ENCODE peak calls at places on chromosome 2, in five cellular contexts. V is astrocyte of the spinal cord, Q is endothelial cell, P is ascending aorta, Y is vagina. L is an unnamed sample.

GRCh38 chr2:85564144-85564563 is 2.9 kb upstream of the GGCX start:
- DNase-seq in V (no peak), Q (no peak), P (no peak), Y (no peak), L (no peak)

GRCh38 chr2:235005603-235006259 is 53.9 kb downstream of the SH3BP4 start:
- DNase-seq in V (peak; percentile 71), Q (peak; percentile 65), P (no peak), Y (no peak), L (no peak)

GRCh38 chr2:47572136-47572535 is 169.2 kb downstream of the MSH2 start:
- DNase-seq in V (no peak), Q (no peak), P (no peak), Y (no peak), L (no peak)

GRCh38 chr2:88739985-88740600 is 48.6 kb downstream of the RPIA start:
- DNase-seq in V (peak; percentile 73), Q (peak; percentile 83), P (peak; percentile 75), Y (no peak), L (no peak)

GRCh38 chr2:17124575-17125318 is 393.5 kb downstream of the RAD51AP2 start:
- DNase-seq in V (no peak), Q (no peak), P (no peak), Y (no peak), L (no peak)

GRCh38 chr2:101967826-101968498 is 23.8 kb upstream of the IL1R2 start:
- DNase-seq in V (no peak), Q (no peak), P (peak; percentile 57), Y (no peak), L (no peak)

GRCh38 chr2:190947139-190947538 is 66.5 kb downstream of the GLS start:
- DNase-seq in V (peak; percentile 31), Q (no peak), P (no peak), Y (no peak), L (no peak)

GRCh38 chr2:9247177-9247576 is 40.6 kb downstream of the ASAP2 start:
- DNase-seq in V (no peak), Q (no peak), P (no peak), Y (no peak), L (no peak)

GRCh38 chr2:174615951-174616436 is 18.4 kb upstream of the WIPF1 start:
- DNase-seq in V (peak; percentile 85), Q (no peak), P (no peak), Y (no peak), L (no peak)

GRCh38 chr2:52537588-52537987 is 1230.0 kb upstream of the CHAC2 start:
- DNase-seq in V (no peak), Q (no peak), P (no peak), Y (no peak), L (no peak)

GRCh38 chr2:60461421-60462108 is 91.9 kb downstream of the BCL11A start:
- DNase-seq in V (no peak), Q (no peak), P (peak; percentile 56), Y (peak; percentile 42), L (no peak)

GRCh38 chr2:46615555-46616487 is 136.5 kb downstream of the TMEM247 start:
- DNase-seq in V (peak; percentile 20), Q (peak; percentile 14), P (no peak), Y (peak; percentile 86), L (no peak)

GRCh38 chr2:54728669-54729120 is 5.2 kb downstream of the EML6 start:
- DNase-seq in V (peak; percentile 84), Q (no peak), P (no peak), Y (no peak), L (no peak)

GRCh38 chr2:79630060-79630459 is 117.2 kb downstream of the CTNNA2 start:
- DNase-seq in V (peak; percentile 30), Q (no peak), P (no peak), Y (no peak), L (no peak)

GRCh38 chr2:138213079-138213478 is 248.8 kb downstream of the HNMT start:
- DNase-seq in V (no peak), Q (no peak), P (no peak), Y (no peak), L (no peak)

GRCh38 chr2:215136669-215137328 is 1.6 kb downstream of the ABCA12 start:
- DNase-seq in V (peak; percentile 19), Q (no peak), P (no peak), Y (no peak), L (no peak)

GRCh38 chr2:74471332-74472065 is 981 bp downstream of the MRPL53 start:
- DNase-seq in V (no peak), Q (no peak), P (no peak), Y (no peak), L (no peak)

GRCh38 chr2:2974982-2975381 is 402.6 kb downstream of the EIPR1 start:
- DNase-seq in V (no peak), Q (no peak), P (no peak), Y (no peak), L (no peak)

GRCh38 chr2:39264733-39265132 is 21.0 kb upstream of the CDKL4 start:
- DNase-seq in V (no peak), Q (no peak), P (no peak), Y (no peak), L (no peak)

GRCh38 chr2:127275356-127275755 is 18.6 kb downstream of the ERCC3 start:
- DNase-seq in V (no peak), Q (no peak), P (no peak), Y (no peak), L (no peak)

GRCh38 chr2:133553251-133553650 is 15.0 kb downstream of the NCKAP5 start:
- DNase-seq in V (no peak), Q (no peak), P (no peak), Y (no peak), L (no peak)

GRCh38 chr2:73174244-73174643 is 28.1 kb upstream of the NOTO start:
- DNase-seq in V (no peak), Q (no peak), P (no peak), Y (no peak), L (no peak)

GRCh38 chr2:207239754-207240494 is 74.2 kb upstream of the KLF7 start:
- DNase-seq in V (peak; percentile 81), Q (no peak), P (no peak), Y (no peak), L (no peak)

GRCh38 chr2:204550738-204551137 is 5.5 kb downstream of the PARD3B start:
- DNase-seq in V (peak; percentile 62), Q (no peak), P (no peak), Y (no peak), L (no peak)

GRCh38 chr2:102268529-102269524 is 42.5 kb upstream of the IL1RL1 start:
- DNase-seq in V (peak; percentile 49), Q (no peak), P (no peak), Y (no peak), L (no peak)

GRCh38 chr2:118224144-118224887 is 136.0 kb downstream of the INSIG2 start:
- DNase-seq in V (peak; percentile 26), Q (peak; percentile 48), P (no peak), Y (no peak), L (no peak)

GRCh38 chr2:168211664-168212163 is 35.7 kb downstream of the STK39 start:
- DNase-seq in V (no peak), Q (no peak), P (no peak), Y (no peak), L (no peak)

GRCh38 chr2:130372055-130372832 is 16.4 kb downstream of the PTPN18 start:
- DNase-seq in V (peak; percentile 79), Q (peak; percentile 86), P (peak; percentile 94), Y (no peak), L (peak; percentile 30)

GRCh38 chr2:70747284-70747683 is 20.7 kb downstream of the ADD2 start:
- DNase-seq in V (no peak), Q (no peak), P (no peak), Y (no peak), L (no peak)

GRCh38 chr2:49288902-49289680 is 134.8 kb upstream of the FSHR start:
- DNase-seq in V (peak; percentile 22), Q (no peak), P (no peak), Y (no peak), L (no peak)

DNA sequence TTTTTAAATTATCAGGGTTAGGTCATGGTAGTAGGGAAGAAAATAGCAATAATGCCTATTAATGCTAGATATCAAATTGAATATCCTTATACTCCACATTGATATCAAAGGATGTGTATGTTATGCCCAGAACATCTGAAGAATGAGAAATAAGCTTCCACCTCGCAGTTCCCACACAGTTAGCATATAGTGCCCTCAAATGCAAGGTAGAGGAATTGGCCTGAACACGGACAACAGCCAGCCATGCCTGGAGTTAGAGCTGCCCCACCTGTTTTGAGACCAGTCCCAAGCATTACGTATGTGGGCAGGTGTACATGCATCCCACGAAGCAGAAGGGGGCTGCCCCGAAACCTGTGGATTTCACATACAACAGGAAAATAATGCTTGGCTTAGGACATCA is 79.6 kb downstream of the SUMO1 start:
- DNase-seq in V (peak; percentile 37), Q (no peak), P (no peak), Y (no peak), L (no peak)
- TF ChIP-seq CTCF in V (peak; percentile 60), Q (no peak), P (no peak), Y (no peak), L (no peak)

GRCh38 chr2:184596819-184597411 is 1.4 kb upstream of the ZNF804A start:
- DNase-seq in V (peak; percentile 73), Q (no peak), P (no peak), Y (no peak), L (no peak)
- TF ChIP-seq CTCF in V (peak; percentile 29), Q (no peak), P (no peak), Y (no peak), L (no peak)

DNA sequence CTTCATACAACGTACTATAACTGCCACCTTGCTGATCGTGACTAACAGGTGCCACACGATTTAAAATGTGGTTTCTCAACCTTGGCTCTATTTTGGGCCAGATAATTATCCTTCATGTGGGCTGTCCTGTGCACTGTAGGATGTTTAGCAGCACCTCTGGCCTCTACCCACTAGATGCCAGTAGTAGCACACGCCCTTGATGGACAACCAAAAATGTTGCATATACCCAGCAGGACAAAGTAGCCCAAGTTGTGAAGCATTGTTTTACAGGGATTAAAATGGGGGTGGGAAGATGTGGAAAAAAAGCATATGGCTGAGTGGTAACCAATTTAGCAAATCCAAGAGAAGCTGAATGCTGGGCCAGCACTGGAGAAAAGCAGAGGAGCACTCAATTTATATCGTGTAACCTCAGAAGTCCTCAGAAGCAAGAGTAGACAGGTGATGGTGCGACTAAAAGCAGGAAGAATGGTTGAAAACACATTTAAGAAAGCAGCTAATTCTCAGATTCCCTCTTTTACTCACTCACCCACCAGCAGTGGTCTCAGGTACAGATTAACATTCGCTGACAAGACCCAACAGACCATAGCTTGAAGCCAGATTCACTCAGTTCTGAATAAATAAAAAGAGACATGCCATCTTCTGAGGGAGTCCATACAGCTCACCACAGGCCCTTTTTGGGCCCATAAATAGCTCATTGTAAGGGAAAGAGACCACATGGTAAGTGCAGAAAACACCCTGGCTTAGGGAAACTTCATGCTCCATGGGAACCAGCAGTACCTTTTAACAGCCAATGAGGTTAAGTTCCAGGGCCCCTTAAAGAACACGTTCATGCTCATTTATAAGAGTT is 50.6 kb downstream of the RAPH1 start:
- DNase-seq in V (no peak), Q (no peak), P (no peak), Y (no peak), L (no peak)
- TF ChIP-seq CTCF in V (peak; percentile 52), Q (no peak), P (peak; percentile 73), Y (no peak), L (peak; percentile 62)

DNA sequence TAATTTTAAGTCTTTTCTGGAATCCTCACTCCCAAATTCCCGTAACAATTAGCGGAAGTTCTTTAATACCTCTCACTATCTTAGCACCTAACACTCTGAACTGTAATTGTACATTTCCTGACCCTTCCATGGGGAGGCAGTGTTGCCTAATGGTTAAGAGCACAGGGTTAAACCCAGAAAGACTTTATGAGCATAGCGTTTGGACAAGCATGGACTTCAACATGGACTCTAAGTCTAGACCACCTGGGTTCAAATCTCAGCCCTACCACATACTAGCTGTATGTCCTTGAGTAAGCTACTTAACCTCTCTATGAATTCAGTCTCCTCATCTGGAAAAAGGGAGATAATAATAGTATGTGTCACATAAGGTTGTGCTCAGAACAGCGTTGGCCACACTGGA is 13.0 kb downstream of the ANTXR1 start:
- DNase-seq in V (peak; percentile 41), Q (peak; percentile 72), P (no peak), Y (no peak), L (no peak)
- TF ChIP-seq CTCF in V (peak; percentile 47), Q (peak; percentile 69), P (peak; percentile 49), Y (no peak), L (peak; percentile 78)